ENCODE peak calls at places on chromosomes 4 and X, in eight cellular contexts. J is activated T-helper 1 cell treated with anti-CD3 and anti-CD28 coated beads, Interleukin-2, amount 50 U/mL, for 16 hours; T is glomerular endothelial cell; P is activated CD4-positive, CD25-positive, alpha-beta regulatory T cell treated with anti-CD3 and anti-CD28 coated beads, Interleukin-2, amount 50 U/mL, for 72 hours; Q is mucosa of gallbladder; Y is GF-D8; L is T-helper 2 cell; R is fibroblast of pulmonary artery. F is an unnamed sample.

GRCh38 chr4:141350122-141350904 is 129.6 kb downstream of the ZNF330 start:
- DNase-seq in J (no peak), T (peak), P (no peak), Q (peak), Y (no peak), L (no peak), R (peak), F (no peak)

GRCh38 chrX:5959286-5959685 is 269.4 kb downstream of the NLGN4X start:
- DNase-seq in J (no peak), T (no peak), P (no peak), Q (no peak), Y (no peak), L (no peak), R (no peak), F (no peak)

GRCh38 chr4:101415962-101416361 is 68.6 kb upstream of the PPP3CA start:
- DNase-seq in J (no peak), T (no peak), P (no peak), Q (no peak), Y (no peak), L (no peak), R (no peak), F (no peak)

GRCh38 chr4:88722828-88723227 is 25.2 kb upstream of the NAP1L5 start:
- DNase-seq in J (no peak), T (no peak), P (no peak), Q (no peak), Y (no peak), L (no peak), R (no peak), F (no peak)

GRCh38 chrX:129705988-129706387 is 32.8 kb upstream of the XPNPEP2 start:
- DNase-seq in J (no peak), T (no peak), P (no peak), Q (no peak), Y (no peak), L (no peak), R (no peak), F (no peak)

GRCh38 chr4:80340036-80340435 is 4.5 kb downstream of the CFAP299 start:
- DNase-seq in J (no peak), T (no peak), P (no peak), Q (no peak), Y (no peak), L (no peak), R (peak), F (no peak)

GRCh38 chr4:38275331-38275821 is 315.2 kb downstream of the PTTG2 start:
- DNase-seq in J (no peak), T (no peak), P (no peak), Q (no peak), Y (no peak), L (no peak), R (no peak), F (no peak)

GRCh38 chrX:115912372-115912897 is 258.1 kb upstream of the AGTR2 start:
- DNase-seq in J (no peak), T (no peak), P (no peak), Q (peak), Y (no peak), L (no peak), R (no peak), F (no peak)

GRCh38 chr4:7623468-7623867 is 188.7 kb upstream of the PSAPL1 start:
- DNase-seq in J (no peak), T (no peak), P (no peak), Q (no peak), Y (no peak), L (no peak), R (no peak), F (no peak)

GRCh38 chrX:84893897-84894296 is 109.8 kb upstream of the APOOL start:
- DNase-seq in J (no peak), T (no peak), P (no peak), Q (no peak), Y (no peak), L (no peak), R (no peak), F (no peak)

GRCh38 chrX:9131066-9131465 is 97.1 kb upstream of the FAM9B start:
- DNase-seq in J (no peak), T (no peak), P (no peak), Q (no peak), Y (no peak), L (no peak), R (no peak), F (no peak)

GRCh38 chrX:20173856-20174255 is 32.2 kb upstream of the EIF1AX start:
- DNase-seq in J (no peak), T (no peak), P (no peak), Q (no peak), Y (no peak), L (no peak), R (no peak), F (no peak)

GRCh38 chrX:40012800-40013682 is 84.7 kb downstream of the BCOR start:
- DNase-seq in J (no peak), T (no peak), P (no peak), Q (peak), Y (peak), L (no peak), R (peak), F (peak)

F was measured in adrenal gland.